ENCODE peak calls at places on chromosome 14, in ten cellular contexts. One of them, this sample, is unnamed.

GRCh38 chr14:27528328-27528727 is 930.5 kb upstream of the NOVA1 start:
- DNase-seq in gastrocnemius medialis: no peak
- DNase-seq in Panc1: peak; percentile 17
- DNase-seq in mucosa of descending colon: no peak
- DNase-seq in body of pancreas: no peak
- DNase-seq in AG04450: no peak
- DNase-seq in uterus: no peak
- DNase-seq in endodermal cell: no peak
- DNase-seq in nephron progenitor cell: peak; percentile 9
- DNase-seq in cardiac muscle cell: peak; percentile 24
- DNase-seq in this sample: no peak

GRCh38 chr14:77086017-77086727 is 11.9 kb upstream of the CIPC start:
- DNase-seq in Panc1: no peak
- DNase-seq in body of pancreas: no peak
- DNase-seq in AG04450: no peak
- DNase-seq in cardiac muscle cell: peak; percentile 66
- DNase-seq in endodermal cell: peak; percentile 78
- DNase-seq in mucosa of descending colon: no peak
- DNase-seq in uterus: no peak
- DNase-seq in gastrocnemius medialis: no peak
- DNase-seq in nephron progenitor cell: no peak
- DNase-seq in this sample: no peak

GRCh38 chr14:99481745-99482099 is 513 bp downstream of the CCNK start:
- DNase-seq in cardiac muscle cell: peak; percentile 35
- DNase-seq in uterus: no peak
- DNase-seq in nephron progenitor cell: no peak
- DNase-seq in Panc1: no peak
- DNase-seq in endodermal cell: no peak
- DNase-seq in mucosa of descending colon: peak; percentile 59
- DNase-seq in body of pancreas: no peak
- DNase-seq in gastrocnemius medialis: no peak
- DNase-seq in AG04450: no peak
- DNase-seq in this sample: no peak

GRCh38 chr14:103546651-103547454 is 15.6 kb downstream of the BAG5 start:
- DNase-seq in cardiac muscle cell: peak; percentile 59
- DNase-seq in Panc1: no peak
- DNase-seq in nephron progenitor cell: peak; percentile 84
- DNase-seq in mucosa of descending colon: peak; percentile 83
- DNase-seq in AG04450: no peak
- DNase-seq in uterus: peak; percentile 79
- DNase-seq in endodermal cell: peak; percentile 96
- DNase-seq in gastrocnemius medialis: no peak
- DNase-seq in body of pancreas: peak; percentile 75
- DNase-seq in this sample: peak; percentile 78

GRCh38 chr14:99253890-99254289 is 18.1 kb downstream of the BCL11B start:
- DNase-seq in Panc1: no peak
- DNase-seq in mucosa of descending colon: no peak
- DNase-seq in nephron progenitor cell: no peak
- DNase-seq in gastrocnemius medialis: no peak
- DNase-seq in body of pancreas: no peak
- DNase-seq in AG04450: no peak
- DNase-seq in endodermal cell: no peak
- DNase-seq in cardiac muscle cell: no peak
- DNase-seq in uterus: no peak
- DNase-seq in this sample: no peak

GRCh38 chr14:93984987-93985410 is 8.6 kb upstream of the ASB2 start:
- DNase-seq in gastrocnemius medialis: peak; percentile 87
- DNase-seq in nephron progenitor cell: peak; percentile 46
- DNase-seq in uterus: peak; percentile 51
- DNase-seq in mucosa of descending colon: peak; percentile 57
- DNase-seq in endodermal cell: peak; percentile 88
- DNase-seq in Panc1: no peak
- DNase-seq in cardiac muscle cell: peak; percentile 72
- DNase-seq in AG04450: peak; percentile 85
- DNase-seq in body of pancreas: peak; percentile 43
- DNase-seq in this sample: peak; percentile 49

GRCh38 chr14:102795060-102795925 is 18.0 kb downstream of the TRAF3 start:
- DNase-seq in cardiac muscle cell: peak; percentile 94
- DNase-seq in Panc1: no peak
- DNase-seq in uterus: peak; percentile 29
- DNase-seq in body of pancreas: peak; percentile 50
- DNase-seq in nephron progenitor cell: no peak
- DNase-seq in AG04450: no peak
- DNase-seq in gastrocnemius medialis: peak; percentile 15
- DNase-seq in mucosa of descending colon: peak; percentile 73
- DNase-seq in endodermal cell: no peak
- DNase-seq in this sample: no peak

GRCh38 chr14:50670196-50670875 is 2.2 kb upstream of the SAV1 start:
- DNase-seq in endodermal cell: peak; percentile 67
- DNase-seq in mucosa of descending colon: no peak
- DNase-seq in Panc1: no peak
- DNase-seq in nephron progenitor cell: no peak
- DNase-seq in cardiac muscle cell: peak; percentile 33
- DNase-seq in AG04450: no peak
- DNase-seq in body of pancreas: no peak
- DNase-seq in uterus: no peak
- DNase-seq in gastrocnemius medialis: no peak
- DNase-seq in this sample: no peak

GRCh38 chr14:90785474-90785873 is 30.8 kb downstream of the TTC7B start:
- DNase-seq in gastrocnemius medialis: no peak
- DNase-seq in uterus: peak; percentile 64
- DNase-seq in endodermal cell: peak; percentile 73
- DNase-seq in nephron progenitor cell: no peak
- DNase-seq in mucosa of descending colon: peak; percentile 16
- DNase-seq in body of pancreas: peak; percentile 12
- DNase-seq in cardiac muscle cell: peak; percentile 78
- DNase-seq in Panc1: no peak
- DNase-seq in AG04450: no peak
- DNase-seq in this sample: no peak
- TF ChIP-seq CTCF in gastrocnemius medialis: peak; percentile 19
- TF ChIP-seq CTCF in uterus: no peak
- TF ChIP-seq CTCF in endodermal cell: peak; percentile 71
- TF ChIP-seq CTCF in nephron progenitor cell: no peak
- TF ChIP-seq CTCF in mucosa of descending colon: no peak
- TF ChIP-seq CTCF in body of pancreas: no peak
- TF ChIP-seq CTCF in cardiac muscle cell: peak; percentile 28
- TF ChIP-seq CTCF in Panc1: no peak
- TF ChIP-seq CTCF in AG04450: peak; percentile 16
- TF ChIP-seq CTCF in this sample: no peak

GRCh38 chr14:68781161-68782021 is 11.5 kb downstream of the ZFP36L1 start:
- DNase-seq in endodermal cell: peak; percentile 50
- DNase-seq in uterus: peak; percentile 44
- DNase-seq in Panc1: no peak
- DNase-seq in cardiac muscle cell: no peak
- DNase-seq in AG04450: no peak
- DNase-seq in nephron progenitor cell: no peak
- DNase-seq in body of pancreas: peak; percentile 54
- DNase-seq in mucosa of descending colon: peak; percentile 65
- DNase-seq in gastrocnemius medialis: no peak
- DNase-seq in this sample: no peak
- TF ChIP-seq CTCF in endodermal cell: no peak
- TF ChIP-seq CTCF in uterus: no peak
- TF ChIP-seq CTCF in Panc1: no peak
- TF ChIP-seq CTCF in cardiac muscle cell: no peak
- TF ChIP-seq CTCF in AG04450: no peak
- TF ChIP-seq CTCF in nephron progenitor cell: no peak
- TF ChIP-seq CTCF in body of pancreas: no peak
- TF ChIP-seq CTCF in mucosa of descending colon: no peak
- TF ChIP-seq CTCF in gastrocnemius medialis: no peak
- TF ChIP-seq CTCF in this sample: no peak

GRCh38 chr14:33643782-33644181 is 307.1 kb downstream of the EGLN3 start:
- DNase-seq in gastrocnemius medialis: no peak
- DNase-seq in nephron progenitor cell: no peak
- DNase-seq in cardiac muscle cell: no peak
- DNase-seq in uterus: no peak
- DNase-seq in body of pancreas: no peak
- DNase-seq in Panc1: no peak
- DNase-seq in mucosa of descending colon: no peak
- DNase-seq in AG04450: no peak
- DNase-seq in endodermal cell: no peak
- DNase-seq in this sample: no peak

GRCh38 chr14:33646692-33647260 is 304.1 kb downstream of the EGLN3 start:
- DNase-seq in nephron progenitor cell: no peak
- DNase-seq in AG04450: peak; percentile 3
- DNase-seq in Panc1: no peak
- DNase-seq in uterus: no peak
- DNase-seq in body of pancreas: no peak
- DNase-seq in gastrocnemius medialis: no peak
- DNase-seq in cardiac muscle cell: peak; percentile 63
- DNase-seq in mucosa of descending colon: no peak
- DNase-seq in endodermal cell: no peak
- DNase-seq in this sample: no peak

GRCh38 chr14:33642641-33643342 is 308.1 kb downstream of the EGLN3 start:
- DNase-seq in endodermal cell: no peak
- DNase-seq in uterus: no peak
- DNase-seq in mucosa of descending colon: no peak
- DNase-seq in cardiac muscle cell: peak; percentile 11
- DNase-seq in Panc1: no peak
- DNase-seq in nephron progenitor cell: no peak
- DNase-seq in gastrocnemius medialis: no peak
- DNase-seq in AG04450: no peak
- DNase-seq in body of pancreas: no peak
- DNase-seq in this sample: no peak

GRCh38 chr14:33642080-33642479 is 308.8 kb downstream of the EGLN3 start:
- DNase-seq in gastrocnemius medialis: no peak
- DNase-seq in uterus: no peak
- DNase-seq in cardiac muscle cell: no peak
- DNase-seq in AG04450: no peak
- DNase-seq in body of pancreas: no peak
- DNase-seq in mucosa of descending colon: no peak
- DNase-seq in endodermal cell: peak; percentile 47
- DNase-seq in nephron progenitor cell: no peak
- DNase-seq in Panc1: no peak
- DNase-seq in this sample: no peak

DNA sequence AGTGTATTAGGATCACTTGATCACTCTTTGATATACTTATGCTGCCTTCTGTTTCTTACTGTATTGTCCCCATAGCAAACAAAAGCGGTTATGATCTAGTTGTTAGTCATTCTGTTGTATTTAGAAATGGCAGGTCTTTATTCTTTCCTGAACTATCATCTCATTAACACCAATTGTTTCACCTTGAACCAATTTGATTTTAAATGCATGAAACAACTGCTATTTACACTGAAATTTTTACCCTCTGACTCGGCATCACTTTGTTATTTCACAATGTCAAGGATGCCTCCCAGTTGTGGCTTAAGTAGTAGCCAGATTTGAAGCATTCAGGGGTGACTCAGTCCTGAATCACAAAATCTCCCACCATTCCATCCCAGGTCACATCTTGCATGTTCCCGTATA is 303.5 kb downstream of the EGLN3 start:
- DNase-seq in uterus: no peak
- DNase-seq in body of pancreas: no peak
- DNase-seq in AG04450: peak; percentile 61
- DNase-seq in endodermal cell: no peak
- DNase-seq in nephron progenitor cell: no peak
- DNase-seq in Panc1: peak; percentile 5
- DNase-seq in gastrocnemius medialis: no peak
- DNase-seq in cardiac muscle cell: peak; percentile 94
- DNase-seq in mucosa of descending colon: no peak
- DNase-seq in this sample: no peak
- TF ChIP-seq CTCF in uterus: no peak
- TF ChIP-seq CTCF in body of pancreas: no peak
- TF ChIP-seq CTCF in AG04450: no peak
- TF ChIP-seq CTCF in endodermal cell: no peak
- TF ChIP-seq CTCF in nephron progenitor cell: no peak
- TF ChIP-seq CTCF in Panc1: no peak
- TF ChIP-seq CTCF in gastrocnemius medialis: no peak
- TF ChIP-seq CTCF in cardiac muscle cell: no peak
- TF ChIP-seq CTCF in mucosa of descending colon: no peak
- TF ChIP-seq CTCF in this sample: no peak

DNA sequence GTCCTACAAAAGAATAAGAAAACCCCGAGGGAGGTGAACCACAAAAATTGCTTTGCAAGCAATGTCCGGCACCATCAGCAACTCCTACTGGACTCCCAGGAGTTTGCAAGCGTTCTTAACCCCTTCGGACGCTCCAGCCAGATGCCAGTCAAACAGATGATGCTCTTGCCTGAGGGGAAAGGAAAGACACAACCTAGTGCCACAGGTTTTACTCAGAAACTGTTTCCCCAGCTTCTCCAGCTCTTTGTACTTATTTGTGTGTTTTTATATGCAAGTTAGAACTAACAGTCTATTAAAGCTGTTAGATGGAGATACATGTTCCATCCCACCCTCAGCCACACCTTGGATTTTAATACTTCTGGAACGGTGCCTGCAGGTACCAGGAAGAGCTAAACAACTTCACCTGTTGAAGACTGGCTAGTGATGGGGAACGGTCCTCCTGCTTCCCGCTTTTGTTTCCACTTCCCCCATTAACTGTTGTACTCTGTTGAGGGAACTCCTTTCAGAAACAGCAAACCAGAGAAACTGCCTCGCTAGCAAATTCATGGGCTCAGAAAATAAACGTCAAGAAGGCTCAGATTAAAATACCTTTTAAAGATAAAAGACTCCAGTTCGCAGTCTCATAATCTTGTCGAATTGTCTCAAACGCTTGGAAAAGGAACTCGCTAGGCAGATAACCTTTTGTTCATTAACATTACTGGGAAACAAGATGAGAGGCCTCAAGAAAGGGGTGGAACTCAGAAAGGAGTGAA is 1.1 kb upstream of the FERMT2 start:
- DNase-seq in gastrocnemius medialis: peak; percentile 26
- DNase-seq in uterus: no peak
- DNase-seq in cardiac muscle cell: peak; percentile 87
- DNase-seq in body of pancreas: peak; percentile 52
- DNase-seq in AG04450: peak; percentile 66
- DNase-seq in Panc1: peak; percentile 55
- DNase-seq in mucosa of descending colon: peak; percentile 31
- DNase-seq in nephron progenitor cell: peak; percentile 53
- DNase-seq in endodermal cell: peak; percentile 87
- DNase-seq in this sample: no peak
- TF ChIP-seq CTCF in gastrocnemius medialis: peak; percentile 59
- TF ChIP-seq CTCF in uterus: no peak
- TF ChIP-seq CTCF in cardiac muscle cell: peak; percentile 55
- TF ChIP-seq CTCF in body of pancreas: no peak
- TF ChIP-seq CTCF in AG04450: peak; percentile 57
- TF ChIP-seq CTCF in Panc1: peak; percentile 58
- TF ChIP-seq CTCF in mucosa of descending colon: no peak
- TF ChIP-seq CTCF in nephron progenitor cell: peak; percentile 29
- TF ChIP-seq CTCF in endodermal cell: peak; percentile 65
- TF ChIP-seq CTCF in this sample: peak; percentile 52